ENCODE peak calls at places on chromosomes 4 and X, in five cellular contexts. V, A, P, L and B are unnamed samples.
A peak's percentile ranks its signal among the peaks of the same experiment; 100 is the strongest.

GRCh38 chrX:137430984-137431475 is 134.9 kb upstream of the ZIC3 start:
- DNase-seq in V (no peak), A (no peak), P (no peak), L (no peak), B (no peak)

GRCh38 chr4:81049861-81050423 is 19.4 kb downstream of the BMP3 start:
- DNase-seq in V (no peak), A (no peak), P (no peak), L (no peak), B (no peak)

GRCh38 chr4:155322782-155323181 is 54.0 kb downstream of the MAP9 start:
- DNase-seq in V (no peak), A (no peak), P (no peak), L (no peak), B (no peak)

GRCh38 chr4:68803013-68803412 is 12.8 kb upstream of the UGT2B10 start:
- DNase-seq in V (no peak), A (no peak), P (no peak), L (no peak), B (no peak)

GRCh38 chr4:153191795-153192363 is 12.4 kb upstream of the TRIM2 start:
- DNase-seq in V (no peak), A (no peak), P (no peak), L (no peak), B (no peak)

GRCh38 chrX:97389761-97390192 is 506.1 kb downstream of the RPA4 start:
- DNase-seq in V (no peak), A (no peak), P (no peak), L (no peak), B (no peak)

GRCh38 chr4:174260099-174260498 is 23.4 kb downstream of the FBXO8 start:
- DNase-seq in V (no peak), A (no peak), P (no peak), L (no peak), B (no peak)

GRCh38 chr4:108738307-108738706 is 24.5 kb downstream of the ETNPPL start:
- DNase-seq in V (no peak), A (no peak), P (no peak), L (no peak), B (no peak)

GRCh38 chr4:17324431-17324830 is 187.5 kb downstream of the QDPR start:
- DNase-seq in V (no peak), A (no peak), P (no peak), L (no peak), B (peak; percentile 36)

GRCh38 chrX:22063284-22063683 is 31.2 kb downstream of the PHEX start:
- DNase-seq in V (no peak), A (no peak), P (no peak), L (no peak), B (no peak)

GRCh38 chrX:15737188-15737956 is 698 bp upstream of the CA5B start:
- DNase-seq in V (no peak), A (no peak), P (no peak), L (no peak), B (no peak)

GRCh38 chrX:19291086-19291485 is 52.6 kb upstream of the PDHA1 start:
- DNase-seq in V (no peak), A (no peak), P (no peak), L (no peak), B (no peak)

GRCh38 chrX:150486011-150486410 is 82.4 kb upstream of the MTM1 start:
- DNase-seq in V (no peak), A (peak; percentile 38), P (no peak), L (no peak), B (peak; percentile 66)

GRCh38 chr4:164550989-164551712 is 202.8 kb upstream of the SMIM31 start:
- DNase-seq in V (no peak), A (no peak), P (no peak), L (no peak), B (no peak)

GRCh38 chr4:176238157-176238608 is 30.8 kb downstream of the ASB5 start:
- DNase-seq in V (no peak), A (peak; percentile 41), P (no peak), L (no peak), B (no peak)

GRCh38 chr4:113760852-113761681 is 471 bp downstream of the CAMK2D start:
- DNase-seq in V (no peak), A (peak; percentile 67), P (peak; percentile 89), L (peak; percentile 48), B (peak; percentile 80)

DNA sequence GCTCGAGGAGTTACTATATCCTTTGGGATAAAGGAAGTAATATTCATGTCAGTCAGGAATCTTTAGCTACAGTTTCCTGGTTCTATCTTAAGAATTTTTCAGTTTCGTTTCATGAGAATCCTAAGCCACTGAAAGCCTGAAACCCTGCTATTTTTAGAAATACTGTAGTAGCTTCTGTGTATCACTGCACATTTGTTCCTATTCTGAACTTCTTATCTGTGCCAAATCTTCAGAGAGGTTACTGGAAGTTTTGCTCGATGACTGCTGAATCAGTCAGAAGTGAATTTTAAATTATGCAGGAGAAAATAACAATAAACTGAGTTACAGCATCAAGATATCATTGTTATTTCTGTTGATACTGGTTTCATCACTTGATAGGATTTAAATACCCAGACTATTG is 249.3 kb downstream of the TENM3 start:
- DNase-seq in V (no peak), A (no peak), P (no peak), L (no peak), B (no peak)
- H3K27ac ChIP-seq in V (no peak overlapping the region), A (no peak overlapping the region), P (no peak overlapping the region), L (no peak overlapping the region), B (no peak overlapping the region)

DNA sequence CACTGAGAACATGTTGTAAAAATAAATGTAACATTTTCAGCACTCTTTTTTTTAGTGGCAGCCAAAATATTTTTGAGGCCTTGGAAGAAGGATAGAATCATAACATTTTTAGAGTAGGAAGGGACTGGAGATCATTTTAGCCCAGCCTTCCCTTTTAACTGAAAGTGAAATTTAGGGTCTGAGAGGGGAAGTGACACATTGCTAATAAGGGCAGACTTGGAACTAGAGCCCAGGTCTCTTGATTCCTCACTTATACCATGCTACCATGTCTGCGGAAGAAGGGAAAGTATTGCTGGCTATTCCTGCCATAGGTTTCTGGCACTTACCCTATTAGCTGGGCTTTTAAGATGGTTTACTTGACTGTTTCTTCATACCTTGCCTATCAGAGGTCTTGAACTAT is 4.8 kb downstream of the WDR44 start:
- DNase-seq in V (no peak), A (no peak), P (no peak), L (no peak), B (no peak)
- H3K4me3 ChIP-seq in V (no peak overlapping the region), A (no peak overlapping the region), P (no peak overlapping the region), L (no peak overlapping the region), B (no peak overlapping the region)

GRCh38 chr4:87024181-87024580 is 89.4 kb downstream of the AFF1 start:
- DNase-seq in V (no peak), A (no peak), P (no peak), L (no peak), B (no peak)
- H3K27ac ChIP-seq in V (no peak overlapping the region), A (no peak overlapping the region), P (no peak overlapping the region), L (no peak overlapping the region), B (no peak overlapping the region)

GRCh38 chr4:38232741-38233140 is 272.5 kb downstream of the PTTG2 start:
- DNase-seq in V (no peak), A (no peak), P (no peak), L (no peak), B (no peak)
- H3K4me3 ChIP-seq in V (no peak overlapping the region), A (no peak overlapping the region), P (no peak overlapping the region), L (no peak overlapping the region), B (no peak overlapping the region)

DNA sequence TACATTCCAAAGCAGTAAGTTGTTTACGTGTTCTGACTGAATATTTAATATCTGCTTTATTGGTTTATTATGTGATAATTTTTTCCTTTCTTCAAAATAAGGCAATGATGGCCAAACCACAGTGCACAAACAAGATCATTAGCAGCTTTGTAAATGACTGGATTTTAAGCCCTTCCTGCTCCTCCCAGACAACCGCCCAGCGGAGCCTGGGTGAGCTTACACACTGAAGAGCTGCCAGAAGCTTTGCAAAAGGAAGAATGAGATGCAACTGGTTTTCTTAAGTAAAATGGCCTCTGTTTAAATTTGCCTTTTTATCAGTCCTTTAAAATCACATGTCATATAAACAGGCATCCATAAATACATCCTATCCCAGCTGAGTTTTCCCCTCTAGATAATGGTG is 52.2 kb downstream of the SPARCL1 start:
- DNase-seq in V (no peak), A (no peak), P (no peak), L (no peak), B (no peak)
- H3K27ac ChIP-seq in V (no peak overlapping the region), A (no peak overlapping the region), P (no peak overlapping the region), L (no peak overlapping the region), B (no peak overlapping the region)

GRCh38 chr4:142372570-142373300 is 473.4 kb downstream of the INPP4B start:
- DNase-seq in V (no peak), A (no peak), P (no peak), L (no peak), B (no peak)

GRCh38 chr4:142366821-142367220 is 479.3 kb downstream of the INPP4B start:
- DNase-seq in V (no peak), A (no peak), P (no peak), L (no peak), B (peak; percentile 27)

GRCh38 chr4:142367326-142368188 is 478.5 kb downstream of the INPP4B start:
- DNase-seq in V (no peak), A (no peak), P (no peak), L (no peak), B (no peak)

GRCh38 chr4:142365386-142365785 is 480.7 kb downstream of the INPP4B start:
- DNase-seq in V (no peak), A (no peak), P (no peak), L (no peak), B (no peak)

GRCh38 chr4:142369141-142369540 is 477.0 kb downstream of the INPP4B start:
- DNase-seq in V (no peak), A (no peak), P (no peak), L (no peak), B (no peak)
- H3K4me3 ChIP-seq in V (no peak overlapping the region), A (no peak overlapping the region), P (no peak overlapping the region), L (no peak overlapping the region), B (no peak overlapping the region)